ENCODE peak calls at places on chromosomes 11 and 22, in seven cellular contexts. W, Q, Z, O, J, U and E are unnamed samples. For H3K9me3, the result is how much of the 10 kb centered on the place peaks cover.

GRCh38 chr11:13939952-13940610 is 22.4 kb upstream of the SPON1 start:
- DNase-seq in O (peak), J (no peak), W (no peak), Z (no peak), U (no peak), Q (no peak), E (no peak)

GRCh38 chr22:38777087-38777671 is 16.8 kb downstream of the DNAL4 start:
- DNase-seq in W (no peak), U (no peak), Q (no peak), O (no peak), J (no peak), Z (no peak), E (no peak)

GRCh38 chr22:17133137-17133536 is 12.0 kb upstream of the TMEM121B start:
- DNase-seq in U (no peak), Z (no peak), O (no peak), J (no peak), W (no peak), Q (no peak), E (no peak)

GRCh38 chr11:128303383-128303782 is 284.0 kb downstream of the ETS1 start:
- DNase-seq in O (no peak), W (no peak), Z (no peak), U (no peak), Q (no peak), J (no peak), E (no peak)

GRCh38 chr11:47148903-47149535 is 27.7 kb downstream of the ARFGAP2 start:
- DNase-seq in Q (no peak), O (no peak), Z (no peak), J (no peak), U (no peak), W (no peak), E (no peak)

GRCh38 chr11:2458321-2458720 is 13.5 kb downstream of the KCNQ1 start:
- DNase-seq in U (no peak), W (no peak), Z (no peak), Q (no peak), O (no peak), J (no peak), E (no peak)

GRCh38 chr11:34266987-34267386 is 90.8 kb downstream of the ABTB2 start:
- DNase-seq in U (peak), Q (no peak), W (no peak), O (no peak), Z (no peak), J (no peak), E (no peak)

GRCh38 chr11:124717786-124718634 is 21.7 kb upstream of the NRGN start:
- DNase-seq in W (peak), J (peak), Q (peak), Z (peak), O (no peak), U (peak), E (peak)

GRCh38 chr22:26170112-26170492 is 840 bp downstream of the SEZ6L start:
- DNase-seq in Z (no peak), Q (no peak), J (no peak), U (no peak), W (no peak), O (no peak), E (no peak)

GRCh38 chr11:4862447-4863236 is 13.6 kb upstream of the OR51S1 start:
- DNase-seq in U (no peak), O (no peak), Z (no peak), J (no peak), W (no peak), Q (no peak), E (no peak)

GRCh38 chr11:8566613-8567210 is 27.3 kb downstream of the STK33 start:
- DNase-seq in J (peak), O (peak), U (no peak), Z (no peak), Q (peak), W (peak), E (no peak)

GRCh38 chr11:96303067-96303466 is 39.9 kb downstream of the MAML2 start:
- DNase-seq in Q (no peak), J (peak), W (no peak), O (no peak), Z (no peak), U (no peak), E (no peak)

GRCh38 chr11:45229401-45229800 is 56.7 kb downstream of the SYT13 start:
- DNase-seq in O (no peak), U (no peak), W (no peak), Z (no peak), J (no peak), Q (no peak), E (no peak)

GRCh38 chr11:76164861-76165751 is 41.2 kb downstream of the WNT11 start:
- DNase-seq in U (no peak), Z (peak), W (no peak), J (no peak), O (no peak), Q (no peak), E (peak)

GRCh38 chr11:57777969-57778317 is 16.3 kb downstream of the CTNND1 start:
- DNase-seq in J (peak), U (no peak), W (no peak), Z (no peak), Q (no peak), O (no peak), E (peak)

GRCh38 chr22:25545677-25546076 is 18.8 kb upstream of the GRK3 start:
- DNase-seq in Z (no peak), O (no peak), Q (no peak), U (no peak), W (no peak), J (no peak), E (no peak)

GRCh38 chr11:27296406-27296994 is 66.5 kb downstream of the CCDC34 start:
- DNase-seq in U (no peak), W (peak), Q (no peak), O (peak), J (peak), Z (no peak), E (no peak)

GRCh38 chr11:75350743-75351540 is 519 bp downstream of the ARRB1 start:
- DNase-seq in O (no peak), Q (peak), J (peak), Z (peak), W (no peak), U (peak), E (peak)

GRCh38 chr11:6523253-6523652 is 26.2 kb downstream of the DNHD1 start:
- DNase-seq in O (peak), Q (no peak), W (no peak), Z (no peak), J (peak), U (no peak), E (no peak)

GRCh38 chr11:130124096-130124495 is 35.5 kb upstream of the ST14 start:
- DNase-seq in W (peak), U (peak), O (peak), Q (no peak), J (peak), Z (peak), E (peak)

GRCh38 chr11:16448123-16448717 is 91.9 kb upstream of the SOX6 start:
- DNase-seq in W (no peak), U (no peak), Z (no peak), O (no peak), Q (no peak), J (no peak), E (no peak)

GRCh38 chr11:129593098-129593497 is 217.4 kb downstream of the BARX2 start:
- DNase-seq in Q (no peak), O (no peak), U (no peak), W (no peak), J (no peak), Z (no peak), E (no peak)

GRCh38 chr22:21939392-21940319 is 13.0 kb downstream of the PPM1F start:
- DNase-seq in O (no peak), J (peak), U (no peak), W (no peak), Q (no peak), Z (no peak), E (no peak)

GRCh38 chr22:32561163-32561562 is 86.6 kb downstream of the FBXO7 start:
- DNase-seq in Z (no peak), U (no peak), J (no peak), Q (no peak), W (no peak), O (no peak), E (no peak)

GRCh38 chr11:44223261-44223660 is 86.7 kb downstream of the ALX4 start:
- DNase-seq in U (no peak), Q (no peak), Z (no peak), W (no peak), J (no peak), O (no peak), E (peak)

GRCh38 chr22:47249370-47249928 is 487.0 kb downstream of the TBC1D22A start:
- DNase-seq in W (no peak), J (no peak), U (no peak), Q (no peak), O (no peak), Z (no peak), E (no peak)
- H3K9me3 ChIP-seq in W (under half), J (under half), U (under half), Q (under half), O (under half), Z (under half), E (under half)

GRCh38 chr22:48357961-48358360 is 1469.7 kb downstream of the BRD1 start:
- DNase-seq in Q (no peak), J (no peak), Z (peak), O (no peak), W (no peak), U (no peak), E (no peak)

GRCh38 chr22:48361099-48361639 is 1466.5 kb downstream of the BRD1 start:
- DNase-seq in U (no peak), J (no peak), W (no peak), Q (no peak), O (no peak), Z (no peak), E (no peak)

GRCh38 chr22:48357196-48357595 is 1470.5 kb downstream of the BRD1 start:
- DNase-seq in Z (no peak), Q (no peak), O (no peak), J (no peak), U (no peak), W (peak), E (no peak)

GRCh38 chr22:48358886-48359612 is 1468.6 kb downstream of the BRD1 start:
- DNase-seq in Z (no peak), W (no peak), J (no peak), O (no peak), U (no peak), Q (no peak), E (no peak)

GRCh38 chr22:48359613-48359965 is 1468.1 kb downstream of the BRD1 start:
- DNase-seq in O (no peak), Q (no peak), W (no peak), U (no peak), J (no peak), Z (no peak), E (no peak)
- H3K9me3 ChIP-seq in O (under half), Q (under half), W (under half), U (under half), J (under half), Z (under half), E (under half)

GRCh38 chr11:108206171-108206570 is 16.3 kb downstream of the NPAT start:
- DNase-seq in J (no peak), W (no peak), Q (no peak), O (no peak), Z (no peak), U (peak), E (no peak)
- H3K9me3 ChIP-seq in J (under half), W (under half), Q (under half), O (under half), Z (under half), U (under half), E (under half)

DNA sequence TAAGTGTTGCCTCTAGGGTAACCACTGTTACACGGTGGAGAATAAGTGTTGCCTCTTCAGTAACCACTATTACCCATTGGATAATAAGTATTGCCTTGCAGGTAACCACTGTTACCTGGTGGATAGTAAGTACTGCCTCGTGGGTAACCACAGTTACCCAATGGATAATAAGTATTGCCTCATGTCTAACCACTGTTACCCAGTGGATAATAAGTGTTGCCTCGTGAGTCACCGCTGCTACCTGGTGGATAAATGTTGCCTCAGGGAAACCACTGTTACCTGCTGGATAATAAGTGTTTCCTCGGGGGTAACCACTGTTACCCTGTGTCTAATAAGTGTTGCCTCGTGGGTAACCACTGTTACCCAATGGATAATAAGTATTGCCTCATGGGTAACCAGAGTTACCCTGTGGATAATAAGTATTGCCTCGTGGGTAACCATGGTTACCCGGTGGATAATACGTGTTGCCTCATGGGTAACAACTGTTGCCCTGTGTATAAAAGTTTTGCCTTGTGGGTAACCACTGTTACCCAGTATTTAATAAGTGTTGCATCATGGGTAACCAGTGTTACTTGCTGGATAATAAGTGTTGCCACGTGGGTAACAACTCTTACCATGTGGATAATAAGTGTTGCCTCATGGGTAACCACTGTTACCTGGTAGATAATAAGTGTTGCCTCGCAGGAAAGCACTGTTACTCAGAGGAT is 12.3 kb upstream of the NXPE4 start:
- DNase-seq in J (no peak), U (no peak), Q (no peak), O (no peak), Z (no peak), W (no peak), E (no peak)
- H3K9me3 ChIP-seq in J (under half), U (under half), Q (under half), O (under half), Z (under half), W (under half), E (under half)